ENCODE peak calls at places on chromosome 1, in eight cellular contexts. E, I, J, R, Y, K, L and D are unnamed samples.
A peak's percentile ranks its signal among the peaks of the same experiment; 100 is the strongest.

GRCh38 chr1:179816196-179816960 is 61.2 kb downstream of the TOR1AIP2 start:
- DNase-seq in E (no peak), I (no peak), J (no peak), R (no peak), Y (no peak), K (no peak), L (no peak), D (no peak)

GRCh38 chr1:14997646-14998276 is 155.8 kb upstream of the TMEM51 start:
- DNase-seq in E (no peak), I (no peak), J (no peak), R (no peak), Y (no peak), K (no peak), L (no peak), D (no peak)

GRCh38 chr1:117366982-117367768 is at the start of gene MAN1A2:
- DNase-seq in E (no peak), I (peak; percentile 56), J (no peak), R (no peak), Y (peak; percentile 94), K (peak; percentile 35), L (peak; percentile 56), D (peak; percentile 55)

GRCh38 chr1:7885513-7886298 is 32.8 kb upstream of the UTS2 start:
- DNase-seq in E (no peak), I (peak; percentile 40), J (no peak), R (no peak), Y (peak; percentile 92), K (no peak), L (no peak), D (no peak)

GRCh38 chr1:206828765-206829164 is 36.7 kb upstream of the IL20 start:
- DNase-seq in E (no peak), I (no peak), J (no peak), R (no peak), Y (no peak), K (no peak), L (no peak), D (no peak)

GRCh38 chr1:228964178-228964819 is 229.0 kb downstream of the RHOU start:
- DNase-seq in E (no peak), I (no peak), J (peak; percentile 84), R (peak; percentile 81), Y (no peak), K (no peak), L (no peak), D (no peak)

GRCh38 chr1:223712856-223713494 is 636 bp downstream of the CAPN2 start:
- DNase-seq in E (no peak), I (peak; percentile 30), J (no peak), R (no peak), Y (no peak), K (no peak), L (no peak), D (no peak)

GRCh38 chr1:19654386-19654785 is 10.3 kb downstream of the NBL1 start:
- DNase-seq in E (no peak), I (no peak), J (no peak), R (no peak), Y (no peak), K (no peak), L (no peak), D (no peak)

GRCh38 chr1:64553285-64553684 is 83.4 kb downstream of the CACHD1 start:
- DNase-seq in E (no peak), I (no peak), J (no peak), R (no peak), Y (no peak), K (no peak), L (no peak), D (no peak)

GRCh38 chr1:172203902-172204301 is 216.6 kb upstream of the C1orf105 start:
- DNase-seq in E (no peak), I (no peak), J (no peak), R (no peak), Y (no peak), K (no peak), L (no peak), D (no peak)

GRCh38 chr1:209030454-209031167 is 552.9 kb upstream of the CAMK1G start:
- DNase-seq in E (no peak), I (no peak), J (no peak), R (no peak), Y (peak; percentile 47), K (no peak), L (no peak), D (no peak)

GRCh38 chr1:201346337-201346939 is 31.0 kb downstream of the TNNT2 start:
- DNase-seq in E (no peak), I (peak; percentile 4), J (peak; percentile 21), R (no peak), Y (no peak), K (no peak), L (peak; percentile 29), D (peak; percentile 16)

GRCh38 chr1:223849855-223850254 is 4.1 kb upstream of the TP53BP2 start:
- DNase-seq in E (no peak), I (no peak), J (no peak), R (no peak), Y (no peak), K (no peak), L (no peak), D (no peak)

GRCh38 chr1:17235135-17235880 is 13.6 kb upstream of the PADI3 start:
- DNase-seq in E (no peak), I (no peak), J (no peak), R (no peak), Y (no peak), K (no peak), L (no peak), D (no peak)

GRCh38 chr1:158286966-158287365 is 2.8 kb upstream of the CD1C start:
- DNase-seq in E (no peak), I (no peak), J (no peak), R (no peak), Y (no peak), K (no peak), L (peak; percentile 17), D (no peak)